ENCODE peak calls at places on chromosome 15, in four cellular contexts. L is WTC11, U is GM12878, D is K562. H is an unnamed sample.

GRCh38 chr15:97684249-97684648 is 276.3 kb upstream of the ARRDC4 start:
- DNase-seq in L (no peak), U (no peak), D (no peak), H (no peak)

GRCh38 chr15:95162967-95163531 is 931.7 kb downstream of the MCTP2 start:
- DNase-seq in L (no peak), U (no peak), D (no peak), H (no peak)

GRCh38 chr15:89665449-89666146 is 10.3 kb upstream of the KIF7 start:
- DNase-seq in L (peak; percentile 56), U (no peak), D (peak; percentile 32), H (no peak)

GRCh38 chr15:83323296-83323711 is 38.8 kb upstream of the BNC1 start:
- DNase-seq in L (no peak), U (no peak), D (no peak), H (no peak)

GRCh38 chr15:33860749-33861148 is 107.5 kb upstream of the CHRM5 start:
- DNase-seq in L (no peak), U (no peak), D (no peak), H (no peak)

GRCh38 chr15:25901841-25902610 is 38.9 kb upstream of the ATP10A start:
- DNase-seq in L (no peak), U (no peak), D (no peak), H (no peak)

GRCh38 chr15:93121994-93122910 is 33.2 kb upstream of the RGMA start:
- DNase-seq in L (no peak), U (no peak), D (no peak), H (no peak)

GRCh38 chr15:37679627-37680026 is 254.8 kb upstream of the TMCO5A start:
- DNase-seq in L (no peak), U (no peak), D (no peak), H (no peak)

GRCh38 chr15:78177447-78177873 is 28.3 kb downstream of the IDH3A start:
- DNase-seq in L (peak; percentile 87), U (no peak), D (peak; percentile 72), H (peak; percentile 30)

GRCh38 chr15:85743392-85744045 is 51.2 kb downstream of the KLHL25 start:
- DNase-seq in L (no peak), U (no peak), D (no peak), H (no peak)

GRCh38 chr15:85742186-85742751 is 52.5 kb downstream of the KLHL25 start:
- DNase-seq in L (no peak), U (no peak), D (no peak), H (no peak)

GRCh38 chr15:85741021-85741421 is 53.7 kb downstream of the KLHL25 start:
- DNase-seq in L (no peak), U (no peak), D (no peak), H (no peak)

GRCh38 chr15:85744636-85745422 is 49.9 kb downstream of the KLHL25 start:
- DNase-seq in L (no peak), U (no peak), D (no peak), H (no peak)

DNA sequence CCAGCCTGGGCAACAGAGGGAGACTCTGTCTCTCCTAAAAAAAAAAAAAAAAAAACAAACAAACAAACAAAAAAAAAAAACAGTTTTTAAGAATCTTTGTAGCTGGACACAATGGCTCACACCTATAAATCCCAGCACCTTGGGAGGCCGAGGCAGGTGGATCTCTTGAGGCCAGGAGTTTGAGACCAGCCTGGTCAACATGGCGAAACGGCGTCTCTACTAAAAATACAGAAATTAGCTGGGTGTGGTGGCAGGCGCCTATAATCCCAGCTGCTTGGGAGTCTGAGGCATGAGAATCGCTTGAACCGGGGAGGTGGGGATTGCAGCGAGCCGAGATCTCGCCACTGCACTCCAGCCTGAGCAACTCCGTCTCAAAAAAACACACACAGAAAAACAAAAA is 53.1 kb downstream of the KLHL25 start:
- DNase-seq in L (no peak), U (no peak), D (no peak), H (no peak)
- TF ChIP-seq NR2C2 in L (no peak), U (no peak), D (no peak), H (no peak)

DNA sequence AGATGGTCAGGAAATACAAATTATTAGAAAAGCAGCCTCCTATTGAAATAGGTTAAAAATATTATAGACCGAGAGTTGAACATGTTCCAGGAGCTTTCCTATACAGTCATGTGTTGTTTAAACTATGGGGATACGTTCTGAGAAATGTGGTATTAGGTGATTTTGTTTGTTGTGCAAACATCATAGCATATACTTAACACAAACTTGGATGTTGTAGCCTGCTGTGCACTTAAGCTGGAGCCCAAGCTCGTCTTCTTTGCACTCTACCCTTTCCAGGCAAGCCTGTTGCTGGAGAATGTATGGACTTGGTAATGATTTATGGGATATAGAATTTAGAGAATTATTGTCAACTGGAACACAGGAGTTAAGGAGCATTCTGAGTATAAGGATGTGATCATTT is 140.2 kb downstream of the AKAP13 start:
- DNase-seq in L (no peak), U (no peak), D (no peak), H (no peak)
- TF ChIP-seq NR2C2 in L (no peak), U (no peak), D (no peak), H (no peak)

GRCh38 chr15:87045741-87046140 is 966.1 kb downstream of the AGBL1 start:
- DNase-seq in L (no peak), U (no peak), D (no peak), H (no peak)
- TF ChIP-seq NR2C2 in L (no peak), U (no peak), D (no peak), H (no peak)

DNA sequence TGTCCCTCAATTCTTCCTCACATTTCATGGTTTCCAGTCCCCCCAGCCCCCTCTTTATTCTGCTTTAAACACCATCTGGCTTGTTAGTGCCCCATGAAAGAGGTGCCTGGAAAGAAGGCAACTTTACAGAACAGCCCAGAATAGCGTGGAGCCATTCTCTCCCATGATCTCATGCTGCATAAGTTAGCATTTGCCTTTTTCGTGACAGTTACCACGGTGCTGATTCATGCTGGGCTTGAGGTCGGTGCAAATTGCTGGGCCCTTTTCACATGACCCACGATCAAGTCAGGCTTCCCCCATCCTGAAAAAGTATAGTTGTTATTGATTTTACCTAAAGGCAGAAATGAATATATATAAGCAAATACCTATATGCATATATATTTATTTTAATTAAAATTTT is 29.6 kb downstream of the SQOR start:
- DNase-seq in L (no peak), U (no peak), D (no peak), H (no peak)
- TF ChIP-seq NR2C2 in L (no peak), U (no peak), D (no peak), H (no peak)

GRCh38 chr15:62506217-62506805 is 341.2 kb upstream of the C2CD4B start:
- DNase-seq in L (no peak), U (no peak), D (no peak), H (peak; percentile 78)
- TF ChIP-seq NR2C2 in L (no peak), U (no peak), D (no peak), H (no peak)

GRCh38 chr15:58588096-58588495 is 156.3 kb downstream of the LIPC start:
- DNase-seq in L (no peak), U (no peak), D (no peak), H (no peak)
- TF ChIP-seq NR2C2 in L (no peak), U (no peak), D (no peak), H (no peak)